ENCODE peak calls at places on chromosomes 4 and X, in six cellular contexts. U, E, Q, Z, H and X are unnamed samples.

GRCh38 chrX:87873988-87874500 is 356.4 kb downstream of the KLHL4 start:
- DNase-seq in U (no peak), E (no peak), Q (no peak), Z (no peak), H (no peak), X (peak; percentile 29)

GRCh38 chrX:19094654-19095053 is 27.6 kb downstream of the ADGRG2 start:
- DNase-seq in U (no peak), E (no peak), Q (no peak), Z (no peak), H (no peak), X (no peak)

GRCh38 chrX:70998402-70999027 is 67.6 kb upstream of the SLC7A3 start:
- DNase-seq in U (peak; percentile 54), E (peak; percentile 65), Q (no peak), Z (peak; percentile 37), H (no peak), X (peak; percentile 13)

GRCh38 chr4:145531193-145531592 is 49.5 kb downstream of the SMAD1 start:
- DNase-seq in U (no peak), E (no peak), Q (no peak), Z (no peak), H (no peak), X (no peak)

GRCh38 chr4:16079046-16079445 is 4.8 kb downstream of the PROM1 start:
- DNase-seq in U (no peak), E (no peak), Q (no peak), Z (no peak), H (no peak), X (no peak)

GRCh38 chr4:25767877-25768475 is 94.8 kb downstream of the SEL1L3 start:
- DNase-seq in U (peak; percentile 66), E (peak; percentile 84), Q (peak; percentile 29), Z (peak; percentile 62), H (peak; percentile 54), X (peak; percentile 53)

GRCh38 chr4:878796-879729 is 53.1 kb downstream of the GAK start:
- DNase-seq in U (no peak), E (no peak), Q (no peak), Z (no peak), H (no peak), X (no peak)

GRCh38 chr4:140162596-140162995 is 8.6 kb upstream of the MAML3 start:
- DNase-seq in U (no peak), E (no peak), Q (no peak), Z (no peak), H (no peak), X (no peak)

GRCh38 chr4:71293705-71294104 is 45.1 kb upstream of the SLC4A4 start:
- DNase-seq in U (no peak), E (no peak), Q (no peak), Z (no peak), H (no peak), X (no peak)

GRCh38 chrX:101803451-101803850 is 128.4 kb downstream of the ZMAT1 start:
- DNase-seq in U (peak; percentile 3), E (peak; percentile 9), Q (no peak), Z (no peak), H (no peak), X (no peak)

GRCh38 chrX:97065066-97065465 is 181.4 kb downstream of the RPA4 start:
- DNase-seq in U (no peak), E (no peak), Q (no peak), Z (no peak), H (no peak), X (no peak)

GRCh38 chr4:159227984-159228383 is 125.1 kb downstream of the RAPGEF2 start:
- DNase-seq in U (peak; percentile 30), E (peak; percentile 59), Q (no peak), Z (peak; percentile 3), H (no peak), X (no peak)

GRCh38 chr4:8696369-8697127 is 104.0 kb downstream of the CPZ start:
- DNase-seq in U (no peak), E (no peak), Q (no peak), Z (no peak), H (no peak), X (no peak)

GRCh38 chr4:110149089-110149488 is 49.3 kb downstream of the ELOVL6 start:
- DNase-seq in U (no peak), E (no peak), Q (no peak), Z (no peak), H (no peak), X (no peak)

GRCh38 chr4:76147454-76148141 is 599 bp downstream of the NUP54 start:
- DNase-seq in U (peak; percentile 80), E (peak; percentile 98), Q (peak; percentile 85), Z (peak; percentile 66), H (peak; percentile 1), X (peak; percentile 70)

GRCh38 chr4:56434599-56435000 is 815 bp downstream of the PPAT start:
- DNase-seq in U (no peak), E (no peak), Q (no peak), Z (no peak), H (no peak), X (no peak)

GRCh38 chrX:39815621-39816020 is 282.1 kb downstream of the BCOR start:
- DNase-seq in U (no peak), E (peak; percentile 31), Q (peak; percentile 26), Z (no peak), H (no peak), X (peak; percentile 30)

GRCh38 chrX:109199726-109200125 is 282.2 kb downstream of the GUCY2F start:
- DNase-seq in U (no peak), E (no peak), Q (no peak), Z (no peak), H (no peak), X (no peak)

GRCh38 chr4:21986312-21986711 is 37.7 kb upstream of the KCNIP4 start:
- DNase-seq in U (no peak), E (no peak), Q (no peak), Z (no peak), H (no peak), X (no peak)

GRCh38 chrX:20361890-20362262 is 95.2 kb upstream of the RPS6KA3 start:
- DNase-seq in U (peak; percentile 91), E (no peak), Q (no peak), Z (peak; percentile 72), H (no peak), X (no peak)

GRCh38 chrX:38927592-38927991 is 126.3 kb downstream of the MID1IP1 start:
- DNase-seq in U (no peak), E (no peak), Q (no peak), Z (no peak), H (no peak), X (no peak)

GRCh38 chr4:107167051-107167450 is 130.9 kb upstream of the DKK2 start:
- DNase-seq in U (no peak), E (no peak), Q (no peak), Z (no peak), H (no peak), X (no peak)

GRCh38 chr4:40038972-40039371 is 17.7 kb upstream of the N4BP2 start:
- DNase-seq in U (no peak), E (no peak), Q (no peak), Z (no peak), H (no peak), X (no peak)

GRCh38 chr4:175469519-175469918 is 342.5 kb downstream of the GPM6A start:
- DNase-seq in U (peak; percentile 4), E (no peak), Q (no peak), Z (no peak), H (peak; percentile 8), X (no peak)

GRCh38 chr4:143270266-143270838 is 66.3 kb upstream of the GAB1 start:
- DNase-seq in U (no peak), E (no peak), Q (no peak), Z (no peak), H (no peak), X (no peak)

GRCh38 chrX:77014655-77015377 is 432.4 kb upstream of the FGF16 start:
- DNase-seq in U (peak; percentile 31), E (peak; percentile 75), Q (no peak), Z (peak; percentile 74), H (no peak), X (no peak)

GRCh38 chr4:37922323-37922722 is 31.4 kb downstream of the TBC1D1 start:
- DNase-seq in U (no peak), E (no peak), Q (no peak), Z (no peak), H (no peak), X (no peak)

GRCh38 chr4:48483777-48484493 is 792 bp downstream of the SLC10A4 start:
- DNase-seq in U (peak; percentile 13), E (peak; percentile 54), Q (peak; percentile 30), Z (no peak), H (no peak), X (no peak)

GRCh38 chr4:98614081-98614480 is 44.3 kb downstream of the TSPAN5 start:
- DNase-seq in U (no peak), E (no peak), Q (no peak), Z (no peak), H (no peak), X (no peak)

GRCh38 chrX:40154229-40154852 is 56.6 kb upstream of the BCOR start:
- DNase-seq in U (peak; percentile 57), E (peak; percentile 65), Q (peak; percentile 45), Z (peak; percentile 82), H (no peak), X (peak; percentile 51)

GRCh38 chrX:108235990-108236389 is 144.4 kb downstream of the ATG4A start:
- DNase-seq in U (no peak), E (no peak), Q (no peak), Z (no peak), H (no peak), X (no peak)

GRCh38 chrX:142054094-142054493 is 150.4 kb downstream of the MAGEC1 start:
- DNase-seq in U (no peak), E (no peak), Q (no peak), Z (no peak), H (no peak), X (no peak)

GRCh38 chr4:41369680-41370079 is 113.0 kb downstream of the UCHL1 start:
- DNase-seq in U (no peak), E (no peak), Q (no peak), Z (no peak), H (no peak), X (no peak)

GRCh38 chr4:128782076-128782715 is 27.3 kb upstream of the JADE1 start:
- DNase-seq in U (peak; percentile 38), E (peak; percentile 52), Q (no peak), Z (peak; percentile 28), H (no peak), X (no peak)

GRCh38 chr4:36026348-36026747 is 218.0 kb downstream of the ARAP2 start:
- DNase-seq in U (no peak), E (peak; percentile 2), Q (no peak), Z (no peak), H (no peak), X (no peak)

GRCh38 chrX:9530848-9531274 is 66.0 kb downstream of the TBL1X start:
- DNase-seq in U (peak; percentile 70), E (peak; percentile 84), Q (peak; percentile 69), Z (peak; percentile 60), H (no peak), X (no peak)
- H3K4me3 ChIP-seq in U (no peak overlapping the region), E (no peak overlapping the region), Q (no peak overlapping the region), Z (no peak overlapping the region), H (no peak overlapping the region), X (no peak overlapping the region)

GRCh38 chrX:153766871-153767673 is 3.0 kb downstream of the PLXNB3 start:
- DNase-seq in U (no peak), E (peak; percentile 58), Q (no peak), Z (no peak), H (no peak), X (no peak)
- H3K27ac ChIP-seq in U (peak overlapping the region; percentile 25), E (no peak overlapping the region), Q (peak overlapping the region; percentile 99), Z (no peak overlapping the region), H (peak overlapping the region; percentile 1), X (no peak overlapping the region)

GRCh38 chr4:89820005-89820404 is 17.0 kb downstream of the SNCA start:
- DNase-seq in U (no peak), E (no peak), Q (no peak), Z (no peak), H (no peak), X (no peak)
- TF ChIP-seq REST in U (no peak), E (no peak), Q (no peak), Z (no peak), H (no peak), X (no peak)

GRCh38 chrX:49003696-49004095 is 1.6 kb upstream of the GRIPAP1 start:
- DNase-seq in U (no peak), E (peak; percentile 35), Q (no peak), Z (peak; percentile 9), H (no peak), X (no peak)
- H3K4me3 ChIP-seq in U (no peak overlapping the region), E (no peak overlapping the region), Q (no peak overlapping the region), Z (no peak overlapping the region), H (no peak overlapping the region), X (no peak overlapping the region)